ENCODE peak calls at places on chromosomes 7 and 10, in five cellular contexts. S, P, T, V and H are unnamed samples.

GRCh38 chr7:158432369-158433270 is 155.0 kb downstream of the PTPRN2 start:
- DNase-seq in V (no peak), P (peak; percentile 95), S (no peak), T (no peak), H (no peak)

GRCh38 chr10:124918906-124919305 is 23.0 kb upstream of the ZRANB1 start:
- DNase-seq in V (no peak), P (no peak), T (no peak), S (no peak), H (no peak)

GRCh38 chr10:92880233-92880861 is 32.0 kb downstream of the EXOC6 start:
- DNase-seq in T (no peak), V (no peak), P (peak; percentile 54), S (no peak), H (no peak)

GRCh38 chr7:153604-154003 is 38.8 kb upstream of the FAM20C start:
- DNase-seq in P (no peak), T (no peak), V (no peak), S (no peak), H (no peak)

GRCh38 chr10:13815766-13816165 is 229.0 kb downstream of the PRPF18 start:
- DNase-seq in P (no peak), S (no peak), T (no peak), V (no peak), H (no peak)

GRCh38 chr10:99976886-99977391 is 32.8 kb downstream of the DNMBP start:
- DNase-seq in P (no peak), S (no peak), V (no peak), T (no peak), H (no peak)

GRCh38 chr10:26441491-26442214 is 3.5 kb downstream of the APBB1IP start:
- DNase-seq in S (no peak), P (no peak), V (no peak), T (no peak), H (no peak)

GRCh38 chr10:3094565-3095168 is 27.3 kb downstream of the PFKP start:
- DNase-seq in S (no peak), T (no peak), V (no peak), P (peak; percentile 16), H (no peak)

GRCh38 chr7:37395618-37396259 is 52.9 kb downstream of the ELMO1 start:
- DNase-seq in S (no peak), P (no peak), T (no peak), V (no peak), H (no peak)

GRCh38 chr10:11898372-11899066 is 75.4 kb downstream of the PROSER2 start:
- DNase-seq in P (peak; percentile 89), S (no peak), V (no peak), T (peak; percentile 94), H (no peak)

GRCh38 chr10:70250956-70251680 is 17.9 kb upstream of the PPA1 start:
- DNase-seq in S (no peak), V (no peak), P (no peak), T (no peak), H (no peak)

GRCh38 chr10:6339891-6340290 is 137.2 kb downstream of the PFKFB3 start:
- DNase-seq in P (no peak), T (no peak), S (no peak), V (no peak), H (no peak)
- TF ChIP-seq ATF2 in P (no peak), T (no peak), S (no peak), V (no peak), H (no peak)

GRCh38 chr10:101228682-101229274 is 485 bp downstream of the LBX1 start:
- DNase-seq in S (peak; percentile 65), P (no peak), V (no peak), T (no peak), H (no peak)
- TF ChIP-seq ATF2 in S (no peak), P (no peak), V (no peak), T (no peak), H (no peak)

DNA sequence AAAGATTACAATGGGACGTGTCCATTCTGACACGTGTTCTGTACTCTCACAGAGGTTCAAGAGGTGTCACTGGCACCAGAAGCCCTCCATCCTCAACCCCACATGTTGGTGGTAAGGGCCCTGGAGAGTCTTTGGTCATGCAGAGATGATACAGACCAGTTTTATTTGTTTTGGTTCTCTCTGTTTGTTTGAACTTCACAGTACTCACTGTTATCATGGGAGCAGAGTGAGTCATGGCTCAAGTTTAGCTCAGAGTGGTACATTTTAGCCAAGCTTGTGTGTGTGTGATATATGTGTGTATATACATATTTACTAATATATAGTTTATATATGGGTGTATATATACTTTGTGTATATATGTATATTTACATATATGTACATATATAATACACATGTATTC is 935.6 kb downstream of the GRID1 start:
- DNase-seq in V (no peak), T (no peak), P (peak; percentile 9), S (no peak), H (no peak)
- TF ChIP-seq ATF2 in V (no peak), T (no peak), P (no peak), S (no peak), H (no peak)

DNA sequence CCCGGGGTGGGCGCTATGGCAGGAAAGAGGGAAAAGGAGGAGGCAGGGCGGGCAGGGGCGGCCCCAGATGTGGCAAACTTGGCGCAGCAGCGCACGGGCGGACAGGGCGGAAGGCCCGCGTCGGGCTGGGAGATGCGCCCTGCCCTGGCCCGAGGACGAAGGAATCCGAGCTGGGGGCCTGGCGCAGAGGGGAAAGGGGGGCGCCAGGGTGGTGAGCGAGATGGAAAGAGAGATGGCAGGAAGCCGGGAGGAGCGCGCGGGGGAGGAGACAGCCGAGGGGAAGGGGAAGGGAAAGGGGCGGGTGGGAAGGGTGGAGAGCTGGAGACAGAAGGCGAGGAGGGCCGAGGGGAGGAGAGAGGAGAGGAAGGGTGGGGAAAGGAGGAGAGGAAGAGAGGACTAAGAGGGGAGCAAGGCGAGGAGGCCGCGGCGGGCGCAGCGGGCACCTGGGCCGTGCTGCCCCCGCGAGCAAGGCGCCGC is at the start of gene MARVELD1:
- DNase-seq in S (peak; percentile 77), T (peak; percentile 80), P (no peak), V (peak; percentile 76), H (no peak)
- TF ChIP-seq ATF2 in S (no peak), T (no peak), P (no peak), V (no peak), H (no peak)

GRCh38 chr7:2566348-2566889 is 7.6 kb downstream of the IQCE start:
- DNase-seq in V (no peak), P (no peak), T (no peak), S (no peak), H (no peak)
- TF ChIP-seq ATF2 in V (no peak), P (no peak), T (no peak), S (no peak), H (peak; percentile 17)

GRCh38 chr7:28517606-28518005 is 105.3 kb downstream of the CREB5 start:
- DNase-seq in P (no peak), S (no peak), T (no peak), V (no peak), H (no peak)
- TF ChIP-seq ATF2 in P (no peak), S (no peak), T (no peak), V (no peak), H (no peak)

GRCh38 chr7:3159445-3159844 is 115.8 kb upstream of the CARD11 start:
- DNase-seq in S (no peak), T (no peak), V (no peak), P (no peak), H (no peak)

GRCh38 chr7:3159039-3159438 is 115.4 kb upstream of the CARD11 start:
- DNase-seq in V (no peak), T (no peak), S (no peak), P (no peak), H (no peak)

GRCh38 chr7:3165681-3166580 is 122.3 kb upstream of the CARD11 start:
- DNase-seq in T (no peak), S (no peak), V (no peak), P (peak; percentile 38), H (no peak)

GRCh38 chr7:3164363-3164762 is 120.7 kb upstream of the CARD11 start:
- DNase-seq in S (no peak), P (peak; percentile 93), T (no peak), V (no peak), H (no peak)

GRCh38 chr7:3162286-3162685 is 118.6 kb upstream of the CARD11 start:
- DNase-seq in S (no peak), T (peak; percentile 29), P (no peak), V (no peak), H (no peak)
- TF ChIP-seq ATF2 in S (no peak), T (no peak), P (no peak), V (no peak), H (no peak)

GRCh38 chr7:29214816-29215215 is 20.2 kb downstream of the CHN2 start:
- DNase-seq in T (no peak), V (no peak), S (no peak), P (no peak), H (no peak)

GRCh38 chr7:29214056-29214455 is 19.5 kb downstream of the CHN2 start:
- DNase-seq in P (no peak), T (no peak), S (no peak), V (no peak), H (no peak)

GRCh38 chr7:29217112-29217511 is 22.5 kb downstream of the CHN2 start:
- DNase-seq in T (no peak), V (no peak), S (no peak), P (no peak), H (no peak)
- TF ChIP-seq ATF2 in T (no peak), V (no peak), S (no peak), P (no peak), H (no peak)

GRCh38 chr10:47090042-47090441 is 178.8 kb downstream of the PTPN20 start:
- DNase-seq in P (no peak), V (no peak), T (no peak), S (no peak), H (no peak)

GRCh38 chr10:47088656-47089354 is 177.6 kb downstream of the PTPN20 start:
- DNase-seq in V (no peak), T (no peak), P (no peak), S (no peak), H (no peak)

GRCh38 chr10:47090903-47091302 is 179.7 kb downstream of the PTPN20 start:
- DNase-seq in P (no peak), S (no peak), T (no peak), V (no peak), H (no peak)

GRCh38 chr10:47091421-47091820 is 180.2 kb downstream of the PTPN20 start:
- DNase-seq in P (no peak), T (no peak), V (no peak), S (no peak), H (no peak)

GRCh38 chr10:47087667-47088066 is 176.4 kb downstream of the PTPN20 start:
- DNase-seq in T (no peak), P (no peak), V (no peak), S (no peak), H (no peak)
- TF ChIP-seq ATF2 in T (no peak), P (no peak), V (no peak), S (no peak), H (no peak)

GRCh38 chr7:46524350-46524749 is 603.3 kb upstream of the IGFBP3 start:
- DNase-seq in T (no peak), P (no peak), S (no peak), V (no peak), H (no peak)
- TF ChIP-seq ATF2 in T (no peak), P (no peak), S (no peak), V (no peak), H (no peak)